ENCODE peak calls at places on chromosomes 2 and 18, in eight cellular contexts. I is neural crest cell, N is AG04450, L is mesothelial cell of epicardium, M is kidney, C is stomach, U is astrocyte of the spinal cord, V is dorsolateral prefrontal cortex. W is an unnamed sample.

GRCh38 chr18:74596959-74597661 is 560 bp upstream of the ZNF407 start:
- DNase-seq in I (peak; percentile 52), V (peak; percentile 65), N (no peak), M (peak; percentile 87), L (peak; percentile 37), C (peak; percentile 68), U (peak; percentile 80), W (peak; percentile 27)

GRCh38 chr2:191404568-191404991 is 159.4 kb downstream of the MYO1B start:
- DNase-seq in M (no peak), V (no peak), N (no peak), C (no peak), I (no peak), L (no peak), U (peak; percentile 33), W (no peak)

GRCh38 chr2:1599301-1600085 is 144.8 kb downstream of the PXDN start:
- DNase-seq in I (no peak), C (no peak), U (no peak), L (no peak), M (peak; percentile 33), N (no peak), V (no peak), W (no peak)

GRCh38 chr2:168119519-168120141 is 127.8 kb downstream of the STK39 start:
- DNase-seq in C (no peak), U (peak; percentile 78), I (peak; percentile 44), V (no peak), M (no peak), N (peak; percentile 32), L (no peak), W (no peak)

GRCh38 chr2:28676153-28676835 is 75.3 kb upstream of the PPP1CB start:
- DNase-seq in M (no peak), I (no peak), V (no peak), N (no peak), U (no peak), C (no peak), L (no peak), W (no peak)

GRCh38 chr18:76980663-76981387 is 151.8 kb downstream of the MBP start:
- DNase-seq in C (no peak), I (no peak), M (no peak), V (no peak), L (no peak), U (no peak), N (no peak), W (no peak)

GRCh38 chr18:11089931-11090715 is 59.2 kb downstream of the PIEZO2 start:
- DNase-seq in I (no peak), N (no peak), V (no peak), C (no peak), L (no peak), U (no peak), M (no peak), W (no peak)

GRCh38 chr2:70083344-70084156 is 3.7 kb upstream of the PCBP1 start:
- DNase-seq in I (no peak), U (peak; percentile 22), N (no peak), C (no peak), V (no peak), M (no peak), L (no peak), W (no peak)

GRCh38 chr2:21175895-21176646 is 52.3 kb downstream of the TDRD15 start:
- DNase-seq in I (no peak), C (no peak), N (no peak), M (no peak), L (no peak), V (no peak), U (no peak), W (no peak)

GRCh38 chr18:41538751-41539150 is 416.3 kb upstream of the PIK3C3 start:
- DNase-seq in L (no peak), M (no peak), C (no peak), U (no peak), V (no peak), N (no peak), I (no peak), W (no peak)

GRCh38 chr2:226802573-226802972 is 3.0 kb upstream of the IRS1 start:
- DNase-seq in V (no peak), C (no peak), N (no peak), I (no peak), U (peak; percentile 83), L (no peak), M (no peak), W (no peak)

GRCh38 chr2:225464346-225465025 is 65.0 kb downstream of the NYAP2 start:
- DNase-seq in N (no peak), U (no peak), M (no peak), I (no peak), C (no peak), V (no peak), L (no peak), W (no peak)

GRCh38 chr2:137947714-137948336 is 16.4 kb upstream of the HNMT start:
- DNase-seq in C (peak; percentile 78), L (peak; percentile 22), M (peak; percentile 69), V (peak; percentile 52), I (peak; percentile 54), U (peak; percentile 81), N (no peak), W (peak; percentile 49)

GRCh38 chr2:185757356-185757755 is 18.8 kb downstream of the FSIP2 start:
- DNase-seq in U (peak; percentile 29), M (no peak), L (no peak), C (no peak), I (no peak), N (no peak), V (no peak), W (no peak)

GRCh38 chr2:45729753-45730512 is 78.5 kb downstream of the PRKCE start:
- DNase-seq in N (no peak), V (no peak), M (no peak), I (no peak), U (no peak), C (no peak), L (no peak), W (no peak)

GRCh38 chr2:43136862-43137261 is 89.5 kb downstream of the ZFP36L2 start:
- DNase-seq in V (no peak), C (no peak), U (no peak), L (no peak), M (peak; percentile 46), N (no peak), I (no peak), W (no peak)

GRCh38 chr2:235045336-235045972 is 93.6 kb downstream of the SH3BP4 start:
- DNase-seq in L (no peak), I (no peak), V (no peak), M (no peak), N (no peak), C (peak; percentile 68), U (no peak), W (no peak)

GRCh38 chr2:160651416-160652200 is 158.0 kb upstream of the RBMS1 start:
- DNase-seq in L (no peak), M (no peak), C (no peak), V (no peak), U (peak; percentile 13), I (no peak), N (no peak), W (no peak)

GRCh38 chr2:221518201-221518936 is 53.7 kb downstream of the EPHA4 start:
- DNase-seq in C (no peak), I (no peak), V (no peak), L (no peak), U (peak; percentile 32), M (no peak), N (peak; percentile 59), W (no peak)

GRCh38 chr2:134866498-134867099 is 28.2 kb downstream of the ACMSD start:
- DNase-seq in V (no peak), I (no peak), C (no peak), M (no peak), N (peak; percentile 41), U (peak; percentile 64), L (no peak), W (no peak)

GRCh38 chr2:112658820-112659667 is 13.3 kb downstream of the SLC20A1 start:
- DNase-seq in M (no peak), V (no peak), C (no peak), U (no peak), N (no peak), I (no peak), L (no peak), W (no peak)
- TF ChIP-seq CTCF in M (no peak), V (no peak), C (no peak), U (no peak), N (no peak), I (no peak), L (no peak), W (no peak)

DNA sequence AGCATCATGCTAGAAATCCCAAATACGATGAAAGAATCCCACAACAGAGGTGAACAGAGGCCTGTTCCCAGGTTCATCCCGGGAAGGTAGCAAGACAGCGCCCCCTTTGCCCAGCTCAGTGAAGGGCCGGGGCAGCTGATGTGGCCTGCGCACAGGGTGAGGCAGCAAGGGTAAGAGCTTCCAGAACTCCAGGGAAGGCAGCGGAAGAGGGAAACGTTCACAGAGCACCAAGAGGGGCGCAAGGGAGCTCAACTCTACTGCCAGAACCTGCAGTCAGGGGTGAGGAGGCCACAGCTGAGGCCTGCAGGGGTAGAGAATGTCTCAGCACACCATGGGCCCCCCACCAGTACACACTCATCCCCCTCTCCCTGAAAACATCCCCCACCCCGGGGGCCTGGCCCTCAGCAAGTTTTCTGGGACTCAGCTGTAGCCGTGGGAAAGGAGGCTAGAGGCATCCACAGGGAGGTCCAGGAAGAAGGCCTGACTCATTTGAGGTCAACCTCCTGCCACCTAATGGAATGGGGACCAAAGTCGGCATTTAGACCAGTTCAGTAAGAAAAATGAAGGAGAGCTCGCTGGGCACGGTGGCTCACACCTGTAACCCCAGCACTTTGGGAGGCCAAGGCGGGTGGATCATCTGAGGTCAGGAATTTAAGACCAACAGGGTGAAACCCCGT is 95.6 kb upstream of the ASAP2 start:
- DNase-seq in M (no peak), N (no peak), U (peak; percentile 40), I (no peak), L (no peak), V (no peak), C (no peak), W (no peak)
- TF ChIP-seq CTCF in M (no peak), N (peak; percentile 41), U (peak; percentile 46), I (peak; percentile 43), L (no peak), V (no peak), C (no peak), W (no peak)

GRCh38 chr2:176854062-176854461 is 358.5 kb upstream of the HNRNPA3 start:
- DNase-seq in C (no peak), I (no peak), V (no peak), M (no peak), L (no peak), U (no peak), N (no peak), W (no peak)

GRCh38 chr2:176856645-176857044 is 355.9 kb upstream of the HNRNPA3 start:
- DNase-seq in N (no peak), M (no peak), I (no peak), U (no peak), C (no peak), V (no peak), L (no peak), W (no peak)

GRCh38 chr2:176854878-176855277 is 357.7 kb upstream of the HNRNPA3 start:
- DNase-seq in N (no peak), V (no peak), U (no peak), L (no peak), M (no peak), I (no peak), C (no peak), W (no peak)

GRCh38 chr2:176848844-176849243 is 363.8 kb upstream of the HNRNPA3 start:
- DNase-seq in V (no peak), C (no peak), I (no peak), M (no peak), U (no peak), N (no peak), L (no peak), W (no peak)

GRCh38 chr2:176852667-176853066 is 359.9 kb upstream of the HNRNPA3 start:
- DNase-seq in I (no peak), C (no peak), V (no peak), L (no peak), N (no peak), M (no peak), U (no peak), W (no peak)
- TF ChIP-seq CTCF in I (no peak), C (no peak), V (no peak), L (no peak), N (no peak), M (no peak), U (no peak), W (no peak)

GRCh38 chr2:96507957-96508520 is 2.9 kb upstream of the NEURL3 start:
- DNase-seq in V (peak; percentile 73), U (peak; percentile 29), I (peak; percentile 87), C (peak; percentile 80), M (peak; percentile 89), L (peak; percentile 62), N (no peak), W (peak; percentile 79)
- TF ChIP-seq CTCF in V (peak; percentile 100), U (peak; percentile 89), I (peak; percentile 93), C (peak; percentile 97), M (peak; percentile 96), L (peak; percentile 99), N (peak; percentile 81), W (peak; percentile 82)

W was measured in omental fat pad.